ENCODE peak calls at places on chromosome 5, in five cellular contexts. P, K, N, Z and B are unnamed samples.

GRCh38 chr5:149834246-149834855 is 104.2 kb downstream of the PPARGC1B start:
- DNase-seq in P (peak; percentile 85), K (peak; percentile 61), N (peak; percentile 38), Z (peak; percentile 93), B (peak; percentile 49)

GRCh38 chr5:176918613-176919012 is 19.5 kb upstream of the HK3 start:
- DNase-seq in P (no peak), K (no peak), N (no peak), Z (no peak), B (no peak)

GRCh38 chr5:176530983-176531901 is 6.0 kb downstream of the RNF44 start:
- DNase-seq in P (no peak), K (no peak), N (no peak), Z (peak; percentile 51), B (no peak)

GRCh38 chr5:125612356-125613149 is 810.7 kb upstream of the GRAMD2B start:
- DNase-seq in P (no peak), K (no peak), N (no peak), Z (no peak), B (no peak)

GRCh38 chr5:157546456-157547100 is 29.0 kb downstream of the ADAM19 start:
- DNase-seq in P (peak; percentile 1), K (no peak), N (no peak), Z (peak; percentile 36), B (no peak)

GRCh38 chr5:126884269-126884819 is 107.4 kb downstream of the LMNB1 start:
- DNase-seq in P (peak; percentile 24), K (no peak), N (no peak), Z (peak; percentile 84), B (peak; percentile 70)

GRCh38 chr5:16725575-16725974 is 108.8 kb upstream of the RETREG1 start:
- DNase-seq in P (no peak), K (no peak), N (no peak), Z (no peak), B (no peak)

GRCh38 chr5:130050585-130050984 is 146.3 kb downstream of the CHSY3 start:
- DNase-seq in P (no peak), K (no peak), N (no peak), Z (no peak), B (no peak)

GRCh38 chr5:178279026-178279722 is 46.6 kb upstream of the PHYKPL start:
- DNase-seq in P (no peak), K (no peak), N (no peak), Z (no peak), B (no peak)

GRCh38 chr5:132426525-132427138 is 57.1 kb downstream of the SLC22A5 start:
- DNase-seq in P (no peak), K (peak; percentile 81), N (peak; percentile 95), Z (peak; percentile 90), B (peak; percentile 76)

GRCh38 chr5:137758121-137758520 is 4.0 kb upstream of the HNRNPA0 start:
- DNase-seq in P (no peak), K (no peak), N (no peak), Z (no peak), B (no peak)

GRCh38 chr5:137761020-137761516 is 6.9 kb upstream of the HNRNPA0 start:
- DNase-seq in P (no peak), K (no peak), N (no peak), Z (no peak), B (no peak)

GRCh38 chr5:137761560-137761959 is 7.4 kb upstream of the HNRNPA0 start:
- DNase-seq in P (no peak), K (no peak), N (no peak), Z (no peak), B (no peak)

GRCh38 chr5:137758719-137759312 is 4.7 kb upstream of the HNRNPA0 start:
- DNase-seq in P (no peak), K (no peak), N (no peak), Z (no peak), B (no peak)

DNA sequence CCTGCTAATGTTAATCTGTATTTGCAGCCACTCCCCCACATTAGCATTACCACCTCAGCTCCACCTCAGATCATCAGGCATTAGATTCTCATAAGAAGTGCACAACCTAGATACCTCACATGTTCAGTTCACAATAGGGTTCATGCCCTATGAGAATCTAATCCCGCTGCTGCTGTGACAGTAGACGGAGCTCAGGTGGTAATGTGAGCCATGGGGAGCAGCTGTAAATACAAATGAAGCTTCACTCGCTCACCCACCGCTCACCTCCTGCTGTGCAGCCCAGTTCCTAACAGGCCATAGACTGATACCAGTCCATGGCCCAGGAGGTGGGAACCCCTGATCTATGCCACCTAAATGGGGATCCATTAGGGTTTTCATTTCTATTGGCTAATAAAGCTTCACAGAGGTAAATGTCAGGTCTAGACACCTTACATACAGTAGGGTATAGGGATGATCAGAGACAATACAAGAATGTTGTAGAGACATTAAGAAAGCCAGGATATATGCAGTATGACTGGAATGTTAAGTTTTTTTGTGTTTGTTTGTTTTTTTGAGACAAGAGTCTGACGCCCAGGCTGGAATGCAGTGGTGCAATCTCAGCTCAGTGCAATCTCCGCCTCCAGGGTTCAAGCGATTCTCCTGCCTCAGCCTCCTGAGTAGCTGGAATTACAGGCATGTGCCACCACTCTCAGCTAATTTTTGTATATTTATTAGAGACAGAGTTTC is 6.3 kb upstream of the HNRNPA0 start:
- DNase-seq in P (no peak), K (no peak), N (no peak), Z (no peak), B (no peak)
- TF ChIP-seq CTCF in P (no peak), K (no peak), N (no peak), Z (no peak), B (no peak)

DNA sequence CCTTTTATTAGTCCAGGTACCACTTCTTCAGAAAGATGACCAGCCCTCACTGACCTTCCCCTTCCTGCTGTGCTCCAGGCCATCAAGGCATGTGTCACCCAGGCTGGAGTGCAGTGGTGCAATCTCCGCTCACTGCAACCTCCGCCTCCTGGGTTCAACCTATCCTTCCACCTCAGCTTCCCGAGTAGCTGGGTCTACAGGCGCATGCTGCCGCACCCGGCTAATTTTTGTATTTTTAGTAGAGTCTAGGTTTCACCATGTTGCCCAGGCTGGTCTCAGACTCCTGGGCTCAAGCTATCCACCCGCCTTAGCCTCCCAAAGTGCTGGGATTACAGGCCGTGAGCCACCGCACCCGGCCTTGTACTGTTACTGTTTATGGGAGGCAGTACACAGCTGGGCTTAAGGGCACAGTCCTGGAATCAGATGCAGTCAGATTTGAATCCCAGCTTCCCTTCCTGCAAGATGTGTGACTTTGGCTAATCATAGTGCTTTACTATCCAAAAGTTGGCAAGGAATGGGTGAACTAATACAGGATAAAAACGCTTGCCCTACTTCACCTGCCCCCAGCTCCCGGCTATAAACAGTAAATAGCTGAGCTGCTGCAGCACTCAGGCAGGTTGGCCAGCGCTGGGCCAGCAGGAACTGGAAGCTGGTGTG is 483 bp upstream of the EIF4EBP3 start:
- DNase-seq in P (no peak), K (no peak), N (peak; percentile 38), Z (no peak), B (no peak)
- H3K4me3 ChIP-seq in P (peak overlapping the region; percentile 25), K (peak overlapping the region; percentile 50), N (peak overlapping the region; percentile 51), Z (peak overlapping the region; percentile 14), B (peak overlapping the region; percentile 33)

DNA sequence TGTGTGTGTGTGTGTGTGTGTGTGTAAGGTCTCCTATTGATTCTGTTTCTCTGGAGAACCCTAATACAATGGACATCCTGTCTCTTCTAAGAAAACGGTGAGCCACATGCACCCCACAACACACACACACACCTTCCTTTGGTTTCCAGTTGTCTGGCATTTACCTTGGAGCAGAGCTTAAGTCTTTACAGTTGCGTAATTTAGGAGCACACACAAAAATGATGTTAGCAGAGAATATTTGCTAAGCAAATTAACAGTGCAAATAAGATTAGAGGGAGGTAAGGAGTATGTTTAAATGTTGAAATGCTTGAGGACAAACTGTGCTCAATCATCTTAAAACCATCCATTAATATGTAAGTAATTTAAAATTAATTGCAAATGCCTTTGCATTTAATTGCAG is 478.5 kb downstream of the ARHGEF28 start:
- DNase-seq in P (no peak), K (no peak), N (no peak), Z (peak; percentile 2), B (no peak)
- TF ChIP-seq CTCF in P (no peak), K (no peak), N (no peak), Z (no peak), B (no peak)

GRCh38 chr5:151214614-151215545 is 9.0 kb downstream of the CCDC69 start:
- DNase-seq in P (no peak), K (no peak), N (peak; percentile 76), Z (no peak), B (no peak)
- H3K4me3 ChIP-seq in P (no peak overlapping the region), K (no peak overlapping the region), N (no peak overlapping the region), Z (no peak overlapping the region), B (no peak overlapping the region)